ENCODE peak calls at places on chromosomes 16 and 17, in ten cellular contexts. B is myocyte; K is activated B cell treated with CpG ODN at 0.5 μM for 24 hours; D is GM23248; J is NCI-H2081; X is GM10248; P is A172; E is HEK293T; G is breast epithelium; A is stimulated activated naive CD4-positive, alpha-beta T cell. N is an unnamed sample.

GRCh38 chr17:57935833-57936807 is 19.1 kb downstream of the CUEDC1 start:
- DNase-seq in P (peak), J (peak), A (no peak), D (peak), G (peak), B (peak), K (no peak), X (no peak), E (no peak), N (no peak)

GRCh38 chr17:46847204-46848191 is 3.9 kb upstream of the WNT9B start:
- DNase-seq in K (no peak), P (no peak), G (no peak), E (no peak), D (no peak), B (no peak), A (no peak), X (no peak), J (no peak), N (no peak)

GRCh38 chr16:60107920-60108319 is 1373.8 kb upstream of the GOT2 start:
- DNase-seq in A (no peak), K (no peak), E (no peak), G (no peak), P (peak), X (no peak), D (no peak), J (no peak), B (no peak), N (no peak)

GRCh38 chr17:74202879-74203432 is 522 bp upstream of the RPL38 start:
- DNase-seq in K (no peak), G (peak), D (no peak), J (no peak), A (no peak), X (no peak), P (no peak), B (no peak), E (no peak), N (no peak)

GRCh38 chr17:47276868-47277267 is 23.2 kb downstream of the ITGB3 start:
- DNase-seq in X (no peak), B (peak), A (no peak), P (no peak), G (peak), J (no peak), E (peak), K (no peak), D (peak), N (no peak)

GRCh38 chr16:15682105-15682570 is 32.1 kb downstream of the NDE1 start:
- DNase-seq in D (peak), X (no peak), G (no peak), E (no peak), B (peak), K (no peak), J (peak), P (peak), A (peak), N (peak)

GRCh38 chr16:64351116-64351515 is 770.7 kb downstream of the CDH11 start:
- DNase-seq in E (no peak), J (no peak), X (no peak), D (no peak), P (no peak), A (no peak), B (no peak), G (no peak), K (no peak), N (no peak)

GRCh38 chr17:31798205-31798724 is 60.8 kb downstream of the COPRS start:
- DNase-seq in B (no peak), A (no peak), E (no peak), D (no peak), G (no peak), K (no peak), J (no peak), X (no peak), P (no peak), N (peak)

GRCh38 chr16:69378760-69379159 is 7.0 kb downstream of the TERF2 start:
- DNase-seq in P (no peak), D (peak), K (no peak), G (no peak), A (no peak), J (no peak), X (no peak), E (no peak), B (no peak), N (no peak)

GRCh38 chr17:63622571-63623390 is 564 bp downstream of the MAP3K3 start:
- DNase-seq in B (peak), A (peak), G (peak), K (peak), D (peak), E (peak), J (peak), X (peak), P (peak), N (peak)